ENCODE peak calls at places on chromosomes 3 and 15, in ten cellular contexts. One of them, this sample, is unnamed. For H3K27me3, the result is how much of the 10 kb centered on the place peaks cover.

GRCh38 chr3:61236556-61236955 is 14.7 kb downstream of the FHIT start:
- DNase-seq in heart left ventricle: no peak
- DNase-seq in esophagus squamous epithelium: no peak
- DNase-seq in body of pancreas: no peak
- DNase-seq in Panc1: no peak
- DNase-seq in MM.1S: peak
- DNase-seq in BJ: no peak
- DNase-seq in tibial artery: no peak
- DNase-seq in hepatocyte: no peak
- DNase-seq in GM23338: no peak
- DNase-seq in this sample: peak

GRCh38 chr3:136960838-136961836 is 3.4 kb downstream of the IL20RB start:
- DNase-seq in heart left ventricle: no peak
- DNase-seq in esophagus squamous epithelium: no peak
- DNase-seq in body of pancreas: no peak
- DNase-seq in Panc1: no peak
- DNase-seq in MM.1S: no peak
- DNase-seq in BJ: no peak
- DNase-seq in tibial artery: no peak
- DNase-seq in hepatocyte: no peak
- DNase-seq in GM23338: no peak
- DNase-seq in this sample: peak

GRCh38 chr3:10645800-10646199 is 140.4 kb upstream of the ATP2B2 start:
- DNase-seq in heart left ventricle: peak
- DNase-seq in esophagus squamous epithelium: no peak
- DNase-seq in body of pancreas: no peak
- DNase-seq in Panc1: no peak
- DNase-seq in MM.1S: no peak
- DNase-seq in BJ: no peak
- DNase-seq in tibial artery: no peak
- DNase-seq in hepatocyte: no peak
- DNase-seq in GM23338: no peak
- DNase-seq in this sample: no peak

GRCh38 chr3:66609660-66610547 is 109.1 kb upstream of the LRIG1 start:
- DNase-seq in heart left ventricle: no peak
- DNase-seq in esophagus squamous epithelium: no peak
- DNase-seq in body of pancreas: peak
- DNase-seq in Panc1: no peak
- DNase-seq in MM.1S: no peak
- DNase-seq in BJ: no peak
- DNase-seq in tibial artery: no peak
- DNase-seq in hepatocyte: peak
- DNase-seq in GM23338: peak
- DNase-seq in this sample: peak

GRCh38 chr15:25175033-25175788 is 220.4 kb downstream of the SNRPN start:
- DNase-seq in heart left ventricle: peak
- DNase-seq in esophagus squamous epithelium: no peak
- DNase-seq in body of pancreas: peak
- DNase-seq in Panc1: no peak
- DNase-seq in MM.1S: no peak
- DNase-seq in BJ: no peak
- DNase-seq in tibial artery: no peak
- DNase-seq in hepatocyte: peak
- DNase-seq in GM23338: no peak
- DNase-seq in this sample: no peak

GRCh38 chr15:44441095-44441501 is 13.7 kb downstream of the CTDSPL2 start:
- DNase-seq in heart left ventricle: no peak
- DNase-seq in esophagus squamous epithelium: no peak
- DNase-seq in body of pancreas: no peak
- DNase-seq in Panc1: no peak
- DNase-seq in MM.1S: no peak
- DNase-seq in BJ: no peak
- DNase-seq in tibial artery: no peak
- DNase-seq in hepatocyte: no peak
- DNase-seq in GM23338: peak
- DNase-seq in this sample: no peak

GRCh38 chr3:127580327-127581060 is 10.0 kb downstream of the TPRA1 start:
- DNase-seq in heart left ventricle: no peak
- DNase-seq in esophagus squamous epithelium: no peak
- DNase-seq in body of pancreas: no peak
- DNase-seq in Panc1: no peak
- DNase-seq in MM.1S: no peak
- DNase-seq in BJ: no peak
- DNase-seq in tibial artery: no peak
- DNase-seq in hepatocyte: no peak
- DNase-seq in GM23338: no peak
- DNase-seq in this sample: no peak

GRCh38 chr3:108159865-108160264 is 62.4 kb downstream of the IFT57 start:
- DNase-seq in heart left ventricle: no peak
- DNase-seq in esophagus squamous epithelium: no peak
- DNase-seq in body of pancreas: no peak
- DNase-seq in Panc1: no peak
- DNase-seq in MM.1S: no peak
- DNase-seq in BJ: no peak
- DNase-seq in tibial artery: no peak
- DNase-seq in hepatocyte: no peak
- DNase-seq in GM23338: no peak
- DNase-seq in this sample: peak

GRCh38 chr3:93988764-93989163 is 8.8 kb downstream of the ARL13B start:
- DNase-seq in heart left ventricle: no peak
- DNase-seq in esophagus squamous epithelium: no peak
- DNase-seq in body of pancreas: no peak
- DNase-seq in Panc1: no peak
- DNase-seq in MM.1S: no peak
- DNase-seq in BJ: no peak
- DNase-seq in tibial artery: no peak
- DNase-seq in hepatocyte: no peak
- DNase-seq in GM23338: no peak
- DNase-seq in this sample: no peak

GRCh38 chr3:66485291-66485968 is 15.4 kb downstream of the LRIG1 start:
- DNase-seq in heart left ventricle: no peak
- DNase-seq in esophagus squamous epithelium: peak
- DNase-seq in body of pancreas: no peak
- DNase-seq in Panc1: no peak
- DNase-seq in MM.1S: no peak
- DNase-seq in BJ: no peak
- DNase-seq in tibial artery: peak
- DNase-seq in hepatocyte: no peak
- DNase-seq in GM23338: no peak
- DNase-seq in this sample: peak

GRCh38 chr3:52788890-52789745 is 5.5 kb upstream of the ITIH3 start:
- DNase-seq in heart left ventricle: no peak
- DNase-seq in esophagus squamous epithelium: no peak
- DNase-seq in body of pancreas: no peak
- DNase-seq in Panc1: no peak
- DNase-seq in MM.1S: no peak
- DNase-seq in BJ: no peak
- DNase-seq in tibial artery: no peak
- DNase-seq in hepatocyte: no peak
- DNase-seq in GM23338: no peak
- DNase-seq in this sample: no peak

DNA sequence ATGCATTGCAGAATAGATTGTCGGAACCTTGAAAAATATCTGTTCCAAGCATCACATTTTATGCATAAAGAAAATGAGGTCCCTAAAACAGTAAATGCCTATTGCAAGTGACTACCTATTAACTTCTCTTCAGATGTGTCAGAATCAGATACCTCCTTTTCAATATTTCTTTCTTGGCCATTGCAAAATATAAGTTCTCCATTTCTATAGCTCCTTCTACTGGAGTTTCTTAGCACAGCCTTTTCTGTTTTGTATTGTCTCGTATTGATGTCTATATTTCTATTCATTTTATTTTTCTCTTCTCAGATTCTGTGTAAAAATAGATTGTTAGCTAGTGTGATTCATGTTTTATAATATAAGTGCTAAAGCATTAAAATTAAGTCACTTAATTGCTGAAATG is 63.4 kb downstream of the PPARG start:
- DNase-seq in heart left ventricle: no peak
- DNase-seq in esophagus squamous epithelium: no peak
- DNase-seq in body of pancreas: no peak
- DNase-seq in Panc1: no peak
- DNase-seq in MM.1S: no peak
- DNase-seq in BJ: no peak
- DNase-seq in tibial artery: no peak
- DNase-seq in hepatocyte: no peak
- DNase-seq in GM23338: no peak
- DNase-seq in this sample: no peak
- TF ChIP-seq CTCF in heart left ventricle: no peak
- TF ChIP-seq CTCF in esophagus squamous epithelium: no peak
- TF ChIP-seq CTCF in body of pancreas: no peak
- TF ChIP-seq CTCF in Panc1: peak
- TF ChIP-seq CTCF in MM.1S: no peak
- TF ChIP-seq CTCF in BJ: no peak
- TF ChIP-seq CTCF in tibial artery: no peak
- TF ChIP-seq CTCF in hepatocyte: peak
- TF ChIP-seq CTCF in GM23338: no peak
- TF ChIP-seq CTCF in this sample: no peak

GRCh38 chr15:73438651-73439050 is 4.3 kb upstream of the REC114 start:
- DNase-seq in heart left ventricle: no peak
- DNase-seq in esophagus squamous epithelium: no peak
- DNase-seq in body of pancreas: no peak
- DNase-seq in Panc1: no peak
- DNase-seq in MM.1S: no peak
- DNase-seq in BJ: no peak
- DNase-seq in tibial artery: no peak
- DNase-seq in hepatocyte: no peak
- DNase-seq in GM23338: no peak
- DNase-seq in this sample: no peak

GRCh38 chr15:73442968-73443367 is at the start of gene REC114:
- DNase-seq in heart left ventricle: no peak
- DNase-seq in esophagus squamous epithelium: no peak
- DNase-seq in body of pancreas: no peak
- DNase-seq in Panc1: no peak
- DNase-seq in MM.1S: no peak
- DNase-seq in BJ: no peak
- DNase-seq in tibial artery: no peak
- DNase-seq in hepatocyte: no peak
- DNase-seq in GM23338: peak
- DNase-seq in this sample: no peak

GRCh38 chr15:73437541-73438109 is 5.3 kb upstream of the REC114 start:
- DNase-seq in heart left ventricle: no peak
- DNase-seq in esophagus squamous epithelium: no peak
- DNase-seq in body of pancreas: no peak
- DNase-seq in Panc1: no peak
- DNase-seq in MM.1S: no peak
- DNase-seq in BJ: no peak
- DNase-seq in tibial artery: no peak
- DNase-seq in hepatocyte: no peak
- DNase-seq in GM23338: no peak
- DNase-seq in this sample: no peak

GRCh38 chr15:73442436-73442835 is 528 bp upstream of the REC114 start:
- DNase-seq in heart left ventricle: no peak
- DNase-seq in esophagus squamous epithelium: no peak
- DNase-seq in body of pancreas: no peak
- DNase-seq in Panc1: no peak
- DNase-seq in MM.1S: no peak
- DNase-seq in BJ: no peak
- DNase-seq in tibial artery: no peak
- DNase-seq in hepatocyte: no peak
- DNase-seq in GM23338: no peak
- DNase-seq in this sample: no peak

DNA sequence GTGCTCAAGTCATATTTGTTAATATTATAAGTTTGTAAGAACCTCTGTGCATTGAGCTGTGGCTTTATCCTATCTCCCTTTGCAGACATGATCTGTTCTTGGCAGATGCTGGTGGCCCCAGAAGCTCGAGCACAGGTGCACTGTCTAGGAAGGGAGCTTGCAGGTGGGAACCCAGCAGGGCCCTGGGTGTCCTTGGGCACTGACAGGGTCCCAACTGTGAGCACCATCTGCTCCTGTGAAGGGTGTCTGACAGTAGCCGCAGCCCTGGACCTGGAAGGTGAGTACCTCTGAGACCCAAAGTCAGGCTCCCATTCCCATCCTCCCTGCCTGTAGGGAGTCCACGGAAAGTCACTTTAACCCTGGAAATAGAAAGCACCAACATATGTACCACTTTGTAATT is 2.4 kb upstream of the REC114 start:
- DNase-seq in heart left ventricle: no peak
- DNase-seq in esophagus squamous epithelium: no peak
- DNase-seq in body of pancreas: no peak
- DNase-seq in Panc1: no peak
- DNase-seq in MM.1S: no peak
- DNase-seq in BJ: no peak
- DNase-seq in tibial artery: no peak
- DNase-seq in hepatocyte: no peak
- DNase-seq in GM23338: no peak
- DNase-seq in this sample: no peak
- H3K27me3 ChIP-seq in heart left ventricle: under half
- H3K27me3 ChIP-seq in esophagus squamous epithelium: under half
- H3K27me3 ChIP-seq in body of pancreas: under half
- H3K27me3 ChIP-seq in Panc1: under half
- H3K27me3 ChIP-seq in MM.1S: under half
- H3K27me3 ChIP-seq in BJ: under half
- H3K27me3 ChIP-seq in tibial artery: under half
- H3K27me3 ChIP-seq in hepatocyte: under half
- H3K27me3 ChIP-seq in GM23338: under half
- H3K27me3 ChIP-seq in this sample: under half

GRCh38 chr3:64318670-64319271 is 93.5 kb upstream of the PRICKLE2 start:
- DNase-seq in heart left ventricle: no peak
- DNase-seq in esophagus squamous epithelium: no peak
- DNase-seq in body of pancreas: no peak
- DNase-seq in Panc1: no peak
- DNase-seq in MM.1S: no peak
- DNase-seq in BJ: no peak
- DNase-seq in tibial artery: no peak
- DNase-seq in hepatocyte: no peak
- DNase-seq in GM23338: peak
- DNase-seq in this sample: no peak
- H3K4me3 ChIP-seq in heart left ventricle: no peak
- H3K4me3 ChIP-seq in esophagus squamous epithelium: no peak
- H3K4me3 ChIP-seq in body of pancreas: no peak
- H3K4me3 ChIP-seq in Panc1: no peak
- H3K4me3 ChIP-seq in MM.1S: no peak
- H3K4me3 ChIP-seq in BJ: no peak
- H3K4me3 ChIP-seq in tibial artery: no peak
- H3K4me3 ChIP-seq in hepatocyte: no peak
- H3K4me3 ChIP-seq in GM23338: no peak
- H3K4me3 ChIP-seq in this sample: no peak

GRCh38 chr3:76646921-76647562 is 392.9 kb upstream of the ROBO2 start:
- DNase-seq in heart left ventricle: no peak
- DNase-seq in esophagus squamous epithelium: no peak
- DNase-seq in body of pancreas: no peak
- DNase-seq in Panc1: no peak
- DNase-seq in MM.1S: no peak
- DNase-seq in BJ: no peak
- DNase-seq in tibial artery: no peak
- DNase-seq in hepatocyte: no peak
- DNase-seq in GM23338: peak
- DNase-seq in this sample: no peak
- TF ChIP-seq CTCF in heart left ventricle: no peak
- TF ChIP-seq CTCF in esophagus squamous epithelium: no peak
- TF ChIP-seq CTCF in body of pancreas: no peak
- TF ChIP-seq CTCF in Panc1: no peak
- TF ChIP-seq CTCF in MM.1S: no peak
- TF ChIP-seq CTCF in BJ: no peak
- TF ChIP-seq CTCF in tibial artery: no peak
- TF ChIP-seq CTCF in hepatocyte: no peak
- TF ChIP-seq CTCF in GM23338: peak
- TF ChIP-seq CTCF in this sample: no peak

GRCh38 chr3:39501059-39501458 is 33.6 kb downstream of the MOBP start:
- DNase-seq in heart left ventricle: no peak
- DNase-seq in esophagus squamous epithelium: no peak
- DNase-seq in body of pancreas: no peak
- DNase-seq in Panc1: no peak
- DNase-seq in MM.1S: no peak
- DNase-seq in BJ: no peak
- DNase-seq in tibial artery: no peak
- DNase-seq in hepatocyte: no peak
- DNase-seq in GM23338: no peak
- DNase-seq in this sample: no peak
- H3K27me3 ChIP-seq in heart left ventricle: under half
- H3K27me3 ChIP-seq in esophagus squamous epithelium: under half
- H3K27me3 ChIP-seq in body of pancreas: under half
- H3K27me3 ChIP-seq in Panc1: under half
- H3K27me3 ChIP-seq in MM.1S: under half
- H3K27me3 ChIP-seq in BJ: under half
- H3K27me3 ChIP-seq in tibial artery: under half
- H3K27me3 ChIP-seq in hepatocyte: under half
- H3K27me3 ChIP-seq in GM23338: under half
- H3K27me3 ChIP-seq in this sample: under half

This sample was measured in bronchial epithelial cell.